ENCODE peak calls at places on chromosomes 7 and 10, in six cellular contexts. W, O, J, K, B and G are unnamed samples.

GRCh38 chr7:43570688-43571365 is 12.1 kb upstream of the STK17A start:
- DNase-seq in J (peak), B (no peak), W (peak), O (no peak), K (no peak), G (no peak)

GRCh38 chr7:95899919-95900513 is 127.7 kb downstream of the DYNC1I1 start:
- DNase-seq in K (peak), B (no peak), W (no peak), O (no peak), J (no peak), G (no peak)

GRCh38 chr7:127350586-127350985 is 41.9 kb downstream of the ZNF800 start:
- DNase-seq in B (no peak), J (no peak), W (no peak), O (no peak), K (no peak), G (no peak)

GRCh38 chr7:2566890-2567662 is 8.3 kb downstream of the IQCE start:
- DNase-seq in W (peak), O (peak), B (no peak), K (no peak), J (no peak), G (no peak)

GRCh38 chr7:135558337-135558767 is 635 bp downstream of the NUP205 start:
- DNase-seq in K (peak), O (peak), B (peak), W (peak), J (peak), G (peak)

GRCh38 chr10:28118985-28119628 is 120.2 kb upstream of the ODAD2 start:
- DNase-seq in J (peak), W (peak), O (no peak), B (no peak), K (no peak), G (no peak)

GRCh38 chr7:121395494-121395960 is 581 bp downstream of the FAM3C start:
- DNase-seq in J (peak), B (peak), K (peak), O (peak), W (peak), G (peak)

GRCh38 chr10:23530079-23530478 is 91.2 kb downstream of the OTUD1 start:
- DNase-seq in J (peak), B (peak), K (no peak), O (peak), W (peak), G (no peak)

GRCh38 chr10:130394832-130395231 is 258.6 kb downstream of the GLRX3 start:
- DNase-seq in W (no peak), B (no peak), J (no peak), O (no peak), K (no peak), G (no peak)

GRCh38 chr7:131581241-131582157 is 25.1 kb upstream of the PODXL start:
- DNase-seq in B (no peak), J (no peak), O (no peak), K (no peak), W (peak), G (no peak)

GRCh38 chr7:48441848-48442492 is 270.7 kb downstream of the ABCA13 start:
- DNase-seq in B (no peak), W (no peak), J (no peak), K (no peak), O (no peak), G (no peak)

GRCh38 chr10:68067029-68067428 is 8.1 kb downstream of the HERC4 start:
- DNase-seq in B (no peak), O (no peak), K (no peak), J (no peak), W (no peak), G (no peak)

GRCh38 chr7:16753932-16754571 is 497 bp downstream of the TSPAN13 start:
- DNase-seq in K (peak), O (peak), W (peak), J (peak), B (peak), G (peak)

GRCh38 chr10:44195120-44196007 is 189.5 kb downstream of the CXCL12 start:
- DNase-seq in B (no peak), W (peak), O (no peak), K (no peak), J (peak), G (peak)

GRCh38 chr10:124220971-124221355 is 127.6 kb upstream of the CHST15 start:
- DNase-seq in J (no peak), W (no peak), K (no peak), B (peak), O (no peak), G (no peak)

GRCh38 chr7:3537210-3537875 is 236.3 kb downstream of the SDK1 start:
- DNase-seq in J (peak), O (no peak), B (no peak), W (no peak), K (no peak), G (peak)

GRCh38 chr7:32257632-32258031 is 187.4 kb upstream of the PDE1C start:
- DNase-seq in K (peak), B (no peak), J (no peak), O (no peak), W (no peak), G (no peak)

GRCh38 chr7:111763221-111763791 is 201.0 kb upstream of the IMMP2L start:
- DNase-seq in W (peak), B (peak), O (peak), K (peak), J (peak), G (peak)

GRCh38 chr7:40298421-40298820 is 163.6 kb downstream of the SUGCT start:
- DNase-seq in K (no peak), B (no peak), J (no peak), W (peak), O (no peak), G (no peak)

GRCh38 chr7:112782498-112782897 is 7.7 kb downstream of the TMEM168 start:
- DNase-seq in J (no peak), W (no peak), O (no peak), B (no peak), K (no peak), G (no peak)

GRCh38 chr7:101373812-101374612 is 11.3 kb downstream of the COL26A1 start:
- DNase-seq in W (peak), K (no peak), J (peak), B (no peak), O (no peak), G (peak)

GRCh38 chr7:19144661-19145428 is at the start of gene FERD3L:
- DNase-seq in W (peak), O (no peak), J (no peak), B (peak), K (peak), G (no peak)

GRCh38 chr10:113788604-113789083 is 37.2 kb downstream of the PLEKHS1 start:
- DNase-seq in W (peak), K (no peak), B (no peak), J (peak), O (no peak), G (peak)

GRCh38 chr10:100829933-100830727 is 82.6 kb upstream of the SLF2 start:
- DNase-seq in W (no peak), K (peak), J (no peak), B (no peak), O (no peak), G (no peak)

GRCh38 chr10:68562666-68563522 is 2.8 kb downstream of the TET1 start:
- DNase-seq in B (peak), O (peak), J (no peak), K (peak), W (peak), G (peak)

GRCh38 chr7:801940-802364 is 30.3 kb upstream of the SUN1 start:
- DNase-seq in O (no peak), W (peak), J (no peak), B (peak), K (no peak), G (peak)

GRCh38 chr10:63799511-63799910 is 278.3 kb downstream of the REEP3 start:
- DNase-seq in W (no peak), O (no peak), K (no peak), B (no peak), J (no peak), G (no peak)

GRCh38 chr10:6504296-6504695 is 75.8 kb downstream of the PRKCQ start:
- DNase-seq in K (no peak), W (no peak), J (no peak), B (no peak), O (no peak), G (no peak)

GRCh38 chr10:11879387-11880168 is 56.4 kb downstream of the PROSER2 start:
- DNase-seq in J (no peak), K (no peak), W (no peak), B (no peak), O (no peak), G (no peak)

GRCh38 chr7:78499283-78499682 is 700.7 kb downstream of the PHTF2 start:
- DNase-seq in B (no peak), K (no peak), O (no peak), J (no peak), W (peak), G (no peak)

GRCh38 chr7:23357190-23358093 is 58.3 kb downstream of the MALSU1 start:
- DNase-seq in J (peak), K (no peak), W (peak), B (no peak), O (peak), G (peak)

GRCh38 chr10:128930422-128930821 is 536.6 kb upstream of the MGMT start:
- DNase-seq in J (no peak), O (no peak), W (no peak), K (no peak), B (no peak), G (no peak)

GRCh38 chr7:125563557-125563956 is 633.9 kb upstream of the POT1 start:
- DNase-seq in J (no peak), O (no peak), K (no peak), B (no peak), W (no peak), G (no peak)
- H3K4me3 ChIP-seq in J (peak), O (no peak), K (no peak), B (no peak), W (no peak), G (no peak)

GRCh38 chr7:42492895-42493294 is 255.9 kb upstream of the GLI3 start:
- DNase-seq in J (no peak), B (no peak), O (no peak), K (no peak), W (peak), G (no peak)

GRCh38 chr7:42494199-42494710 is 257.2 kb upstream of the GLI3 start:
- DNase-seq in O (no peak), K (no peak), W (no peak), J (no peak), B (no peak), G (no peak)

GRCh38 chr7:42494722-42495121 is 257.7 kb upstream of the GLI3 start:
- DNase-seq in J (no peak), O (no peak), W (peak), B (no peak), K (no peak), G (no peak)

GRCh38 chr7:42495251-42495650 is 258.2 kb upstream of the GLI3 start:
- DNase-seq in W (peak), B (no peak), J (peak), O (no peak), K (no peak), G (no peak)

GRCh38 chr7:42493436-42494198 is 256.6 kb upstream of the GLI3 start:
- DNase-seq in B (peak), J (peak), K (peak), O (no peak), W (peak), G (peak)
- TF ChIP-seq EZH2phosphoT487 in B (no peak), J (no peak), K (no peak), O (no peak), W (no peak), G (no peak)

GRCh38 chr10:49186613-49187012 is 1.6 kb downstream of the TMEM273 start:
- DNase-seq in W (no peak), K (no peak), B (no peak), J (no peak), O (no peak), G (no peak)
- H3K4me3 ChIP-seq in W (no peak), K (no peak), B (no peak), J (no peak), O (no peak), G (no peak)

DNA sequence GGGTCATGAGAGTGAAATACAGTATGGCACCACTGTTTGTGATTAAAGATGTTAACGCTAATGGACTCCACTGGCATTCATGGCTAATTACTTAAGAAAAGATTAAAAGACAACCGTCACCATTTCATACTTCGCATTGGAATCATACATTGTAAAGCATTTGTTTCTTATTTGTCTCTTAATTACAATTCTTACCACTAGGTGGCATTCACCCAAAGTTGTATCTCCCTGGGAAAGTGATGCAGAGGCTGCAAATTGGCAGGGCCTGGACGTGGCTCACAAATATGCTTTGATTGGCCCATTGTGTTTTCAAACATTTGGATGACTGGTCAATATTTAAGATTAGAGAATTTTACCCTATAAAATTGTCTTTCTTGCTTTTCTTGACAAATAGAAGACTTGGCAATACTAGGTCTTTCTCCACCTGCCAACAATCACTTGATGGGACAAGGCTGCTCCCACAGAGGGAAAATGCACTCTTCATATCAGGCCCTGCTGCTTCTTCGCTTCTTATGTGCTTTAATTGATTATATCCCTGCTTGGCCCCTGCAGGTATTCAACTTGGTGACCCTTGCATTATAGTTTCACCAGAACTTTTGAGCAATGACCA is 72.1 kb upstream of the STARD3NL start:
- DNase-seq in W (peak), O (peak), B (peak), K (peak), J (peak), G (peak)
- TF ChIP-seq EZH2phosphoT487 in W (no peak), O (no peak), B (no peak), K (no peak), J (no peak), G (no peak)

GRCh38 chr10:122264442-122264841 is 6.7 kb upstream of the BTBD16 start:
- DNase-seq in J (peak), O (no peak), W (peak), B (no peak), K (no peak), G (peak)

GRCh38 chr10:122258136-122259074 is 12.7 kb upstream of the BTBD16 start:
- DNase-seq in J (no peak), W (peak), B (no peak), O (no peak), K (no peak), G (peak)

GRCh38 chr10:122259075-122259466 is 12.0 kb upstream of the BTBD16 start:
- DNase-seq in K (no peak), O (no peak), B (no peak), J (no peak), W (no peak), G (no peak)

GRCh38 chr10:122263971-122264370 is 7.1 kb upstream of the BTBD16 start:
- DNase-seq in B (no peak), W (peak), J (peak), O (no peak), K (no peak), G (peak)

DNA sequence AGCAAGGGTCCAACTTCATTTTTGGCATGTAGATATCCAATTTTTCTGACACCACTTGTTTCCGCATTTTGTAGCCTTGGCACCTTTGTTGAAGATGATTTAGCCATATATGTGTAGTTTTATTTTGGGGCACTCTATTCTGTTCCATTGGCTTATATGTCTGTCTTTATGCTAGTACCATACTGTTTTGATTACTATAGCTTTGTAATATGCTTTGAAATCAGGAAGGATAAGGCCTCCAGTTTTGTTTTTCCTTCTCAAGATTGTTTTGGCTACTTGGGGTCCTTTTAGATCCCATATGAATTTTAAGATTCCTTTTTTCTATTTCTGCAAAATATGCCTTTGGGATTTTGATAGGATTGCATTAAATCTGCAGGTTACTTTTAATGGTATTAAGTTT is 9.5 kb upstream of the BTBD16 start:
- DNase-seq in B (no peak), O (no peak), K (no peak), J (no peak), W (no peak), G (no peak)
- H3K4me3 ChIP-seq in B (no peak), O (no peak), K (no peak), J (no peak), W (no peak), G (no peak)